ENCODE peak calls at places on chromosomes 6 and 20, in five cellular contexts. V is PC-3; B is heart right ventricle; T is small intestine; C is CD8-positive, alpha-beta memory T cell. Y is an unnamed sample.

GRCh38 chr6:3032986-3033385 is 33.3 kb downstream of the NQO2 start:
- DNase-seq in C (no peak), V (no peak), B (no peak), T (peak; percentile 91), Y (peak; percentile 68)

GRCh38 chr6:43970913-43971775 is 156.1 kb downstream of the MRPL14 start:
- DNase-seq in B (no peak), V (peak; percentile 82), T (peak; percentile 71), C (no peak), Y (peak; percentile 32)

GRCh38 chr20:44734938-44735337 is 10.7 kb upstream of the KCNK15 start:
- DNase-seq in C (no peak), T (no peak), B (no peak), V (peak; percentile 73), Y (peak; percentile 90)

GRCh38 chr6:73652637-73653570 is 888 bp downstream of the SLC17A5 start:
- DNase-seq in C (peak; percentile 81), B (peak; percentile 54), V (peak; percentile 51), T (peak; percentile 77), Y (peak; percentile 76)

GRCh38 chr20:43721097-43721428 is 5.7 kb downstream of the GTSF1L start:
- DNase-seq in V (no peak), T (no peak), B (no peak), C (no peak), Y (no peak)

GRCh38 chr20:21251278-21251677 is 51.9 kb upstream of the XRN2 start:
- DNase-seq in T (no peak), V (peak; percentile 77), C (no peak), B (no peak), Y (no peak)

GRCh38 chr6:87105823-87106222 is 10.9 kb upstream of the CGA start:
- DNase-seq in T (no peak), B (no peak), V (no peak), C (no peak), Y (peak; percentile 61)

GRCh38 chr20:48945840-48946514 is 24.5 kb downstream of the ARFGEF2 start:
- DNase-seq in V (peak; percentile 99), C (no peak), B (no peak), T (peak; percentile 92), Y (peak; percentile 58)

GRCh38 chr20:2816583-2817340 is 598 bp downstream of the TMEM239 start:
- DNase-seq in C (peak; percentile 36), V (no peak), T (no peak), B (no peak), Y (no peak)

GRCh38 chr20:6780414-6780813 is 12.9 kb downstream of the BMP2 start:
- DNase-seq in C (no peak), V (no peak), T (peak; percentile 25), B (no peak), Y (no peak)

GRCh38 chr6:111540971-111541719 is 58.1 kb upstream of the REV3L start:
- DNase-seq in V (no peak), T (no peak), B (no peak), C (no peak), Y (no peak)

GRCh38 chr6:19578489-19578888 is 258.7 kb upstream of the ID4 start:
- DNase-seq in T (no peak), B (no peak), C (no peak), V (no peak), Y (peak; percentile 57)

GRCh38 chr6:22880686-22881433 is 311.5 kb downstream of the HDGFL1 start:
- DNase-seq in T (no peak), V (peak; percentile 93), B (no peak), C (no peak), Y (peak; percentile 92)

GRCh38 chr6:14804444-14805210 is 441.2 kb upstream of the JARID2 start:
- DNase-seq in V (no peak), T (peak; percentile 97), B (peak; percentile 90), C (no peak), Y (peak; percentile 67)

GRCh38 chr6:129843573-129843972 is 17.5 kb downstream of the TMEM244 start:
- DNase-seq in B (no peak), T (no peak), C (no peak), V (peak; percentile 4), Y (no peak)

GRCh38 chr6:104505838-104506237 is 353.9 kb downstream of the HACE1 start:
- DNase-seq in C (no peak), V (no peak), B (no peak), T (no peak), Y (no peak)

GRCh38 chr20:38873050-38873581 is 53.1 kb upstream of the FAM83D start:
- DNase-seq in T (peak; percentile 57), V (no peak), B (no peak), C (peak; percentile 92), Y (no peak)

GRCh38 chr20:36249450-36249849 is 13.2 kb downstream of the AAR2 start:
- DNase-seq in C (no peak), V (no peak), B (no peak), T (no peak), Y (no peak)

GRCh38 chr6:75524322-75524972 is 30.8 kb upstream of the FILIP1 start:
- DNase-seq in B (no peak), V (peak; percentile 88), T (peak; percentile 19), C (no peak), Y (peak; percentile 79)

GRCh38 chr20:55893031-55893430 is 112.3 kb downstream of the CBLN4 start:
- DNase-seq in C (no peak), B (no peak), T (no peak), V (peak; percentile 39), Y (peak; percentile 2)

GRCh38 chr6:33869826-33870423 is 66.1 kb upstream of the MLN start:
- DNase-seq in T (no peak), V (no peak), B (no peak), C (no peak), Y (no peak)

GRCh38 chr6:135647521-135647920 is 150.0 kb upstream of the AHI1 start:
- DNase-seq in T (no peak), C (no peak), B (no peak), V (no peak), Y (no peak)

GRCh38 chr20:25325997-25326396 is 64.6 kb downstream of the ABHD12 start:
- DNase-seq in V (no peak), T (no peak), C (no peak), B (no peak), Y (no peak)

GRCh38 chr6:128346569-128346968 is 173.8 kb downstream of the PTPRK start:
- DNase-seq in T (no peak), B (no peak), C (no peak), V (no peak), Y (no peak)

GRCh38 chr20:46784450-46785127 is 75.1 kb downstream of the SLC2A10 start:
- DNase-seq in T (no peak), C (no peak), V (peak; percentile 32), B (no peak), Y (peak; percentile 43)

GRCh38 chr20:46789339-46789984 is 80.0 kb downstream of the SLC2A10 start:
- DNase-seq in T (no peak), C (no peak), V (no peak), B (no peak), Y (no peak)

GRCh38 chr20:46787986-46788762 is 78.7 kb downstream of the SLC2A10 start:
- DNase-seq in C (no peak), T (no peak), B (no peak), V (no peak), Y (peak; percentile 25)

GRCh38 chr20:46786566-46786965 is 77.1 kb downstream of the SLC2A10 start:
- DNase-seq in T (no peak), C (no peak), V (no peak), B (no peak), Y (no peak)

GRCh38 chr20:46785958-46786357 is 76.5 kb downstream of the SLC2A10 start:
- DNase-seq in V (no peak), B (no peak), T (no peak), C (no peak), Y (no peak)
- H3K4me1 ChIP-seq in V (peaks cover 4% of the 10 kb centered on the region), B (no peaks in the 10 kb centered on the region), T (no peaks in the 10 kb centered on the region), C (no peaks in the 10 kb centered on the region), Y (peaks cover 6% of the 10 kb centered on the region)

GRCh38 chr20:61629361-61630239 is 377.5 kb downstream of the CDH4 start:
- DNase-seq in V (no peak), C (no peak), T (no peak), B (no peak), Y (no peak)
- H3K27ac ChIP-seq in V (no peak overlapping the region), C (no peak overlapping the region), T (no peak overlapping the region), B (no peak overlapping the region), Y (no peak overlapping the region)

GRCh38 chr6:151723152-151723551 is 84.3 kb upstream of the ESR1 start:
- DNase-seq in B (no peak), T (no peak), V (no peak), C (no peak), Y (no peak)
- H3K4me1 ChIP-seq in B (no peaks in the 10 kb centered on the region), T (no peaks in the 10 kb centered on the region), V (no peaks in the 10 kb centered on the region), C (peaks cover 7% of the 10 kb centered on the region), Y (peaks cover 11% of the 10 kb centered on the region)

DNA sequence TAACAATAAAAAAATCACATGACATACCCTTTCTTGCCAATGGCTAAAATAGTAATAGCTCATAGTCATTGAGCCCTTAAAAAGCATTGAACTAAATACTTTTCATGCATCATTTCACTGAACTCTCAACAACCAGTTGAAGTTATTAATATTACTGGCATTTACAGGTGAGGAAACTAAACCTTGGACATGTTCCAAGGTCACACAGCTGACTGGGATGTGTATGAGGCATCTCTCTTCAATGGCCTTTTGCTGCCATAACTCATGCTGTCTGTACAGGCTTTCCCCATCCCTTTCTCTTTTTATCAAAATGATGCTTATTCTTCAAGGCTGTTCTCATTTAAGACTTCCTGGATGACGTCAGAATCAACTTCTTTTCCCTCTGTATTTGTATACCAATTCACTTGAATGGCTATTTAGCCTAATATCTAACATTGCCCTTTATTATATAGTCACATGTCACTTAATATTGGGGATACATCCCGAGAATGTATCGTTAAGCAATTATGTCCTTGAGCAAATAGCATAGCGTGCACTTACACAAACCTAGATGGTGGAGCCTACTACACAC is 476.4 kb downstream of the KIF16B start:
- DNase-seq in V (no peak), B (no peak), T (no peak), C (no peak), Y (no peak)
- H3K27ac ChIP-seq in V (no peak overlapping the region), B (no peak overlapping the region), T (no peak overlapping the region), C (no peak overlapping the region), Y (no peak overlapping the region)

GRCh38 chr6:4606016-4606415 is 170.2 kb upstream of the CDYL start:
- DNase-seq in T (no peak), C (no peak), V (no peak), B (no peak), Y (no peak)

GRCh38 chr6:4607026-4607704 is 169.0 kb upstream of the CDYL start:
- DNase-seq in T (no peak), B (peak; percentile 29), V (peak; percentile 87), C (no peak), Y (peak; percentile 64)

GRCh38 chr6:4606681-4607025 is 169.6 kb upstream of the CDYL start:
- DNase-seq in B (no peak), V (no peak), C (no peak), T (no peak), Y (no peak)

GRCh38 chr6:4608361-4609115 is 167.7 kb upstream of the CDYL start:
- DNase-seq in B (peak; percentile 17), V (no peak), T (no peak), C (no peak), Y (no peak)

DNA sequence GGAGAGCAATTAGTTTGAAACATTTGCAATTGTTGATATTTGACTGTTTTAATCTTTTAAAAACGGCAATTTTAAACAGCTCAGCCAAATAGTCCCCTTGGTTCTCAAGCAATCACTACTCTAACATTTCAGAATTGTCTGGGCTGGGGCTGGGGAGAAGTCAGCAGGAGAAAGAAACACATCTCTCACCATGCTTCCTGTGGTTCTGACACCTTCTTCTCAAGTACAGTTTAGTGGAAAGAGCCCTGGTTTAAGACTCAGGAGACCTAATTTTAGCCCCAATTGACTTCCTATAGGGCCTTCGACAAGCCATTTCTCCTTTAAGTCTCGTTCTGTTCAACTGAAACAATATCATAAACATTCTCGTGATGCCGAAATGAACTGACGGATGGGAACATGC is 168.4 kb upstream of the CDYL start:
- DNase-seq in B (no peak), T (no peak), V (no peak), C (no peak), Y (no peak)
- H3K4me1 ChIP-seq in B (no peaks in the 10 kb centered on the region), T (no peaks in the 10 kb centered on the region), V (peaks cover 30% of the 10 kb centered on the region), C (peaks cover 8% of the 10 kb centered on the region), Y (peaks cover 52% of the 10 kb centered on the region)

Y was measured in GM23248.